ENCODE peak calls at places on chromosomes 16 and 17, in ten cellular contexts. E is NCI-H524; P is SJSA1; K is stomach; N is cardiac muscle cell; H is Karpas-422; Y is stimulated activated CD4-positive, alpha-beta T cell treated with anti-CD3 and anti-CD28 coated beads, Interleukin-1b, Interleukin-23, amount 100 ng/mL, for 24 hours; X is activated CD4-positive, alpha-beta T cell treated with anti-CD3 and anti-CD28 coated beads for 36 hours; R is SJCRH30; L is tibial artery. W is an unnamed sample.

GRCh38 chr17:38550661-38551060 is 55.1 kb downstream of the SRCIN1 start:
- DNase-seq in Y (no peak), H (no peak), P (peak; percentile 57), E (no peak), X (no peak), L (no peak), N (no peak), R (no peak), K (peak; percentile 74), W (no peak)

GRCh38 chr17:6696906-6697305 is 16.3 kb downstream of the SLC13A5 start:
- DNase-seq in K (no peak), E (no peak), R (no peak), X (no peak), H (no peak), L (no peak), N (no peak), P (no peak), Y (no peak), W (no peak)

GRCh38 chr16:87809150-87809902 is 43.5 kb upstream of the KLHDC4 start:
- DNase-seq in X (peak; percentile 27), H (peak; percentile 93), R (peak; percentile 78), L (no peak), Y (no peak), K (no peak), P (no peak), E (no peak), N (no peak), W (no peak)

GRCh38 chr17:36468903-36469635 is 17.4 kb upstream of the ZNHIT3 start:
- DNase-seq in P (no peak), K (no peak), Y (no peak), N (no peak), X (no peak), R (no peak), L (no peak), H (no peak), E (peak; percentile 86), W (no peak)

GRCh38 chr17:72193395-72194106 is 72.7 kb downstream of the SOX9 start:
- DNase-seq in P (no peak), K (no peak), R (no peak), E (no peak), N (no peak), Y (no peak), L (peak; percentile 30), X (no peak), H (no peak), W (no peak)

GRCh38 chr17:51135956-51136355 is 15.3 kb upstream of the SPAG9 start:
- DNase-seq in R (no peak), K (no peak), E (no peak), L (no peak), P (no peak), Y (no peak), X (no peak), H (no peak), N (no peak), W (no peak)

GRCh38 chr17:50551884-50552283 is 4.9 kb downstream of the SPATA20 start:
- DNase-seq in R (no peak), L (no peak), P (no peak), N (no peak), Y (no peak), E (no peak), X (no peak), H (no peak), K (no peak), W (no peak)

GRCh38 chr17:77831497-77832179 is 126.9 kb upstream of the TNRC6C start:
- DNase-seq in X (no peak), P (peak; percentile 75), L (peak; percentile 39), E (peak; percentile 40), N (no peak), Y (no peak), K (no peak), H (no peak), R (no peak), W (no peak)

GRCh38 chr16:49520684-49521083 is 147.1 kb downstream of the C16orf78 start:
- DNase-seq in Y (no peak), X (no peak), N (no peak), P (no peak), H (peak; percentile 55), E (no peak), K (no peak), R (no peak), L (no peak), W (no peak)

GRCh38 chr17:2484876-2485275 is 26.8 kb downstream of the METTL16 start:
- DNase-seq in H (no peak), Y (no peak), N (peak; percentile 13), L (no peak), X (no peak), K (no peak), R (no peak), E (peak; percentile 91), P (no peak), W (no peak)

GRCh38 chr17:17511293-17511741 is 15.1 kb upstream of the RASD1 start:
- DNase-seq in X (no peak), H (no peak), N (no peak), K (no peak), E (no peak), Y (no peak), R (no peak), P (no peak), L (no peak), W (no peak)

GRCh38 chr16:57303910-57304168 is 19.4 kb upstream of the PLLP start:
- DNase-seq in K (no peak), Y (no peak), E (no peak), R (no peak), P (no peak), L (no peak), X (no peak), N (no peak), H (no peak), W (no peak)

GRCh38 chr17:9658593-9659211 is 13.4 kb downstream of the USP43 start:
- DNase-seq in H (no peak), R (no peak), X (no peak), E (no peak), L (no peak), P (peak; percentile 47), K (no peak), N (no peak), Y (no peak), W (no peak)

GRCh38 chr17:63819585-63820537 is 7.4 kb upstream of the PSMC5 start:
- DNase-seq in Y (no peak), R (no peak), H (no peak), K (no peak), N (no peak), E (no peak), L (no peak), X (peak; percentile 38), P (no peak), W (no peak)

GRCh38 chr17:55601874-55602364 is 90.7 kb upstream of the SMIM36 start:
- DNase-seq in K (no peak), N (peak; percentile 23), E (no peak), P (no peak), Y (no peak), L (no peak), H (peak; percentile 83), X (peak; percentile 37), R (peak; percentile 65), W (no peak)

GRCh38 chr16:50270510-50271147 is 4.3 kb downstream of the ADCY7 start:
- DNase-seq in Y (no peak), X (no peak), H (no peak), P (no peak), R (no peak), K (no peak), L (no peak), E (no peak), N (no peak), W (no peak)

GRCh38 chr17:39122982-39123381 is 28.5 kb downstream of the PLXDC1 start:
- DNase-seq in L (no peak), R (no peak), N (no peak), Y (no peak), E (no peak), K (no peak), H (no peak), P (no peak), X (no peak), W (no peak)

GRCh38 chr17:57288034-57288752 is 31.9 kb downstream of the MSI2 start:
- DNase-seq in R (peak; percentile 9), E (no peak), L (no peak), P (no peak), Y (no peak), N (no peak), H (no peak), X (no peak), K (no peak), W (no peak)

W was measured in amniotic stem cell.